ENCODE peak calls at places on chromosomes 5 and 9, in seven cellular contexts. C is H1, T is HCT116, G is HepG2, Y is GM12878, M is K562, K is SK-N-SH. V is an unnamed sample.

GRCh38 chr5:145554399-145554798 is 280.7 kb downstream of the PRELID2 start:
- DNase-seq in C (no peak), T (peak), G (no peak), Y (no peak), M (no peak), K (peak), V (no peak)

GRCh38 chr9:120715331-120715924 is 1.2 kb upstream of the MEGF9 start:
- DNase-seq in C (peak), T (no peak), G (no peak), Y (no peak), M (peak), K (peak), V (no peak)

GRCh38 chr9:14417230-14417629 is 103.3 kb upstream of the NFIB start:
- DNase-seq in C (no peak), T (no peak), G (no peak), Y (no peak), M (no peak), K (no peak), V (no peak)

GRCh38 chr9:99037768-99038167 is 67.1 kb upstream of the TGFBR1 start:
- DNase-seq in C (no peak), T (no peak), G (no peak), Y (no peak), M (no peak), K (no peak), V (no peak)

GRCh38 chr5:61933787-61934626 is 372.0 kb upstream of the KIF2A start:
- DNase-seq in C (peak), T (peak), G (peak), Y (peak), M (peak), K (peak), V (peak)

GRCh38 chr5:156359452-156359851 is 32.5 kb downstream of the SGCD start:
- DNase-seq in C (no peak), T (no peak), G (no peak), Y (no peak), M (no peak), K (no peak), V (no peak)

GRCh38 chr9:122572456-122572855 is 10.7 kb downstream of the OR1L8 start:
- DNase-seq in C (no peak), T (no peak), G (no peak), Y (no peak), M (no peak), K (no peak), V (no peak)

GRCh38 chr5:126198509-126198908 is 224.7 kb upstream of the GRAMD2B start:
- DNase-seq in C (no peak), T (no peak), G (no peak), Y (no peak), M (no peak), K (no peak), V (peak)

GRCh38 chr9:74330487-74331214 is 166.5 kb upstream of the RORB start:
- DNase-seq in C (no peak), T (no peak), G (no peak), Y (no peak), M (no peak), K (peak), V (no peak)

GRCh38 chr5:98769006-98769255 is 4.5 kb upstream of the RGMB start:
- DNase-seq in C (no peak), T (no peak), G (no peak), Y (no peak), M (no peak), K (peak), V (no peak)

GRCh38 chr9:31359071-31359470 is 1025.4 kb upstream of the ACO1 start:
- DNase-seq in C (no peak), T (no peak), G (no peak), Y (no peak), M (no peak), K (no peak), V (no peak)

GRCh38 chr9:19493174-19493811 is 84.5 kb downstream of the ACER2 start:
- DNase-seq in C (peak), T (peak), G (peak), Y (peak), M (peak), K (peak), V (peak)

GRCh38 chr9:77450093-77450475 is 198.0 kb downstream of the GNA14 start:
- DNase-seq in C (no peak), T (no peak), G (no peak), Y (no peak), M (no peak), K (no peak), V (no peak)

GRCh38 chr9:128651798-128652197 is 4.8 kb downstream of the DYNC2I2 start:
- DNase-seq in C (no peak), T (no peak), G (no peak), Y (no peak), M (no peak), K (no peak), V (no peak)

GRCh38 chr9:113343732-113344231 is 3.7 kb upstream of the WDR31 start:
- DNase-seq in C (no peak), T (no peak), G (peak), Y (no peak), M (peak), K (peak), V (peak)

GRCh38 chr9:32782476-32783167 is 718 bp upstream of the TMEM215 start:
- DNase-seq in C (peak), T (no peak), G (no peak), Y (no peak), M (no peak), K (no peak), V (no peak)

GRCh38 chr5:127431977-127432376 is 85.5 kb upstream of the PRRC1 start:
- DNase-seq in C (no peak), T (no peak), G (no peak), Y (no peak), M (no peak), K (no peak), V (no peak)

GRCh38 chr5:122942164-122942914 is 94.2 kb downstream of the PPIC start:
- DNase-seq in C (no peak), T (no peak), G (no peak), Y (no peak), M (peak), K (no peak), V (no peak)

GRCh38 chr5:176648467-176649194 is 1.3 kb downstream of the TSPAN17 start:
- DNase-seq in C (no peak), T (no peak), G (no peak), Y (no peak), M (peak), K (no peak), V (no peak)

GRCh38 chr5:142245776-142246175 is 79.0 kb downstream of the SPRY4 start:
- DNase-seq in C (no peak), T (no peak), G (no peak), Y (no peak), M (no peak), K (no peak), V (no peak)

GRCh38 chr5:21391506-21391905 is 1403.5 kb upstream of the CDH18 start:
- DNase-seq in C (no peak), T (no peak), G (peak), Y (no peak), M (no peak), K (no peak), V (peak)

GRCh38 chr5:179294131-179294780 is 51.0 kb downstream of the ADAMTS2 start:
- DNase-seq in C (no peak), T (no peak), G (no peak), Y (no peak), M (no peak), K (no peak), V (no peak)

GRCh38 chr5:29498412-29498811 is 1695.1 kb upstream of the CDH6 start:
- DNase-seq in C (no peak), T (no peak), G (no peak), Y (no peak), M (no peak), K (no peak), V (no peak)

GRCh38 chr5:173970878-173971650 is 17.9 kb upstream of the C5orf47 start:
- DNase-seq in C (peak), T (no peak), G (peak), Y (no peak), M (no peak), K (no peak), V (no peak)

GRCh38 chr5:17243287-17244063 is 26.0 kb downstream of the BASP1 start:
- DNase-seq in C (no peak), T (no peak), G (no peak), Y (no peak), M (no peak), K (no peak), V (no peak)

GRCh38 chr5:28542968-28543367 is 1504.6 kb upstream of the CDH9 start:
- DNase-seq in C (no peak), T (no peak), G (no peak), Y (no peak), M (peak), K (no peak), V (no peak)

GRCh38 chr5:72178910-72179815 is 71.9 kb downstream of the MAP1B start:
- DNase-seq in C (no peak), T (peak), G (no peak), Y (no peak), M (no peak), K (peak), V (no peak)

GRCh38 chr9:134041649-134041962 is 16.3 kb downstream of the BRD3OS start:
- DNase-seq in C (no peak), T (no peak), G (no peak), Y (no peak), M (no peak), K (no peak), V (no peak)
- TF ChIP-seq JUND in C (no peak), T (no peak), G (no peak), Y (no peak), M (no peak), K (no peak), V (no peak)

GRCh38 chr5:66769030-66769733 is 173.0 kb downstream of the MAST4 start:
- DNase-seq in C (no peak), T (no peak), G (no peak), Y (no peak), M (no peak), K (no peak), V (no peak)
- TF ChIP-seq JUND in C (no peak), T (no peak), G (no peak), Y (no peak), M (no peak), K (no peak), V (no peak)

GRCh38 chr5:136070486-136071285 is 41.9 kb downstream of the TGFBI start:
- DNase-seq in C (no peak), T (no peak), G (no peak), Y (no peak), M (no peak), K (no peak), V (no peak)
- TF ChIP-seq JUND in C (no peak), T (no peak), G (no peak), Y (no peak), M (no peak), K (no peak), V (no peak)

GRCh38 chr9:37302277-37302676 is 120.2 kb upstream of the GRHPR start:
- DNase-seq in C (no peak), T (no peak), G (no peak), Y (peak), M (no peak), K (no peak), V (no peak)
- TF ChIP-seq JUND in C (no peak), T (no peak), G (no peak), Y (peak), M (no peak), K (no peak), V (no peak)

GRCh38 chr9:127491516-127491915 is 40.2 kb downstream of the LRSAM1 start:
- DNase-seq in C (no peak), T (no peak), G (no peak), Y (no peak), M (no peak), K (no peak), V (no peak)
- TF ChIP-seq JUND in C (no peak), T (no peak), G (no peak), Y (no peak), M (no peak), K (no peak), V (no peak)